ENCODE peak calls at places on chromosomes 3 and 15, in five cellular contexts. D, A, C, G and B are unnamed samples.

GRCh38 chr3:5082658-5083030 is 39.4 kb upstream of the ARL8B start:
- DNase-seq in D (no peak), A (no peak), C (no peak), G (no peak), B (no peak)

GRCh38 chr15:98737721-98738120 is 89.4 kb downstream of the IGF1R start:
- DNase-seq in D (no peak), A (no peak), C (no peak), G (no peak), B (no peak)

GRCh38 chr3:183396662-183397391 is 31.6 kb downstream of the MCF2L2 start:
- DNase-seq in D (no peak), A (no peak), C (no peak), G (no peak), B (no peak)

GRCh38 chr3:71725279-71725991 is at the start of gene EIF4E3:
- DNase-seq in D (peak; percentile 34), A (peak; percentile 17), C (peak; percentile 88), G (peak; percentile 51), B (peak; percentile 31)

GRCh38 chr15:86855307-86855706 is 775.6 kb downstream of the AGBL1 start:
- DNase-seq in D (peak; percentile 25), A (no peak), C (no peak), G (no peak), B (no peak)

GRCh38 chr3:143081844-143082778 is 37.5 kb upstream of the CHST2 start:
- DNase-seq in D (no peak), A (no peak), C (peak; percentile 76), G (no peak), B (peak; percentile 16)

GRCh38 chr15:41423979-41424659 is 7.2 kb downstream of the RTF1 start:
- DNase-seq in D (no peak), A (no peak), C (peak; percentile 65), G (no peak), B (no peak)

GRCh38 chr15:61228025-61228901 is 839 bp downstream of the RORA start:
- DNase-seq in D (peak; percentile 16), A (peak; percentile 13), C (peak; percentile 33), G (peak; percentile 36), B (no peak)

GRCh38 chr3:169945313-169945712 is 21.3 kb upstream of the SEC62 start:
- DNase-seq in D (no peak), A (no peak), C (peak; percentile 74), G (no peak), B (peak; percentile 75)

GRCh38 chr3:34856577-34856976 is 782.7 kb upstream of the ARPP21 start:
- DNase-seq in D (no peak), A (no peak), C (no peak), G (no peak), B (no peak)

GRCh38 chr3:33299395-33300081 is 22.3 kb downstream of the FBXL2 start:
- DNase-seq in D (peak; percentile 85), A (peak; percentile 32), C (no peak), G (no peak), B (no peak)

GRCh38 chr3:8755564-8756237 is 13.7 kb downstream of the OXTR start:
- DNase-seq in D (no peak), A (peak; percentile 20), C (no peak), G (no peak), B (no peak)
- TF ChIP-seq CTCF in D (peak; percentile 34), A (no peak), C (peak; percentile 20), G (no peak), B (no peak)

DNA sequence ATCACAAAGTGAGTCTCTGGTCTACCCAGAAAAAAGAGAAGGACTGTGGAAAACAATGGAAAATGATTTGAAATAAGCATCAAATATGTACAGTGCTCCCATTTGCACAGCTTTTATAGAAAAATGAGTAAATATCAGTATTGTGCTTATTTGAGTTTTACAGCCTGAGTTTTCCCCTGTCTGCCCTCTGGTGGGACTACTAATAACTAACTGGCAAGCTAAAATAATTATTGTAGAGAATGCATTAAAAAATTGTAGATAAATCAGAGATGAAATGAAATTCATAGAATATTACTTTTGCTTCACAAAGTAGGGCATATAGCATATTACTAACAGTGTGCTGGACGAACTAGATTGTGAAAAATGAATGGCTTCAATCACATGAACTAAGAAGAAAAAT is 287.1 kb downstream of the NAALADL2 start:
- DNase-seq in D (peak; percentile 10), A (peak; percentile 12), C (no peak), G (no peak), B (no peak)
- TF ChIP-seq CTCF in D (peak; percentile 37), A (peak; percentile 20), C (no peak), G (no peak), B (no peak)

GRCh38 chr3:141275511-141275910 is 43.9 kb downstream of the PXYLP1 start:
- DNase-seq in D (peak; percentile 12), A (no peak), C (no peak), G (no peak), B (no peak)

GRCh38 chr3:141275032-141275422 is 43.4 kb downstream of the PXYLP1 start:
- DNase-seq in D (peak; percentile 88), A (no peak), C (peak; percentile 49), G (no peak), B (peak; percentile 46)

GRCh38 chr3:141275973-141276372 is 44.3 kb downstream of the PXYLP1 start:
- DNase-seq in D (peak; percentile 98), A (peak; percentile 98), C (no peak), G (no peak), B (no peak)

GRCh38 chr3:141277451-141277850 is 45.8 kb downstream of the PXYLP1 start:
- DNase-seq in D (no peak), A (no peak), C (no peak), G (no peak), B (no peak)

GRCh38 chr3:141276398-141276797 is 44.8 kb downstream of the PXYLP1 start:
- DNase-seq in D (no peak), A (no peak), C (no peak), G (no peak), B (no peak)
- TF ChIP-seq CTCF in D (no peak), A (no peak), C (no peak), G (no peak), B (no peak)

DNA sequence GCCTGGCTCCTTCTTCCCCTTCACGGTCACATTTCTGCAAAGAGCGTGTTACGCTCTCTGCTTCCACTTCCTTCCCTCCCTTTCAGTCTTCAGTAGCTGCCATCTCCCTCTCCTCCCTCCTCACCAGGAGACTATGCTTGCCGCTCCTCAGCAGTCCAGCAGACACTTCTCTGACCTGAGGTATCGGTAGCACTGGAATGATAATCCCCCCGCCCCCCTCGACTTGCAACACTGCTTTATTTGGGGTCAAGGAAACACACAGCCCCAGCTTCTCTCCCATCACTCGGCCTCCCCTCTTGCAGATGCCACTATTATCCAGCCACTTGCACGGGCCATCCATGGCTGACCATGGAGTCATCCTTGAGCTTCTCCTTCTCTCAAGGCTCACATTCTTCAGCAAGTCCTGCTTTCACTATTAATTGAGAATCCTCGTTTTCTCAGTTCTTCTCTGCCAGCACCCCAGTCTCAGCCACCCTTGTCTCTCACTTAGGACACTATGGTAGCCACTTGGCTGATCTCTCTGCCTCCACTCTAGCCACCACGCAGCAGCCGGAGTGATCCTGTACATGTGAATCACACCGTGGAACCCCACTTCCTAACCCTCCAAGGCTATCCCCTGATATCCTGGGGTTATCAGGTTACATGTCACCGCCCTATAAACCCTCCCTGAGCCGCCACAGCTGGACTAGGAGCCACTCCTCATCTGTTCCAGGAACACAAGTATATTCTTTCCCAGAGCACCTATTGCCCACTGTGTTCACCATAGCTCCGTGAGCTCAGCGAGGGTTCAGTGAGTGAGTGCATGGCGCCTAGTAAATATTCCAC is 960 bp upstream of the PARP14 start:
- DNase-seq in D (no peak), A (peak; percentile 55), C (no peak), G (peak; percentile 31), B (no peak)
- TF ChIP-seq CTCF in D (no peak), A (no peak), C (no peak), G (no peak), B (peak; percentile 6)

GRCh38 chr3:188064831-188065493 is 89.0 kb upstream of the LPP start:
- DNase-seq in D (no peak), A (no peak), C (no peak), G (no peak), B (no peak)

GRCh38 chr3:188059346-188059745 is 94.6 kb upstream of the LPP start:
- DNase-seq in D (no peak), A (no peak), C (no peak), G (no peak), B (no peak)

GRCh38 chr3:188060436-188060835 is 93.5 kb upstream of the LPP start:
- DNase-seq in D (no peak), A (no peak), C (no peak), G (no peak), B (no peak)

GRCh38 chr3:188058569-188059184 is 95.3 kb upstream of the LPP start:
- DNase-seq in D (no peak), A (no peak), C (no peak), G (no peak), B (no peak)

DNA sequence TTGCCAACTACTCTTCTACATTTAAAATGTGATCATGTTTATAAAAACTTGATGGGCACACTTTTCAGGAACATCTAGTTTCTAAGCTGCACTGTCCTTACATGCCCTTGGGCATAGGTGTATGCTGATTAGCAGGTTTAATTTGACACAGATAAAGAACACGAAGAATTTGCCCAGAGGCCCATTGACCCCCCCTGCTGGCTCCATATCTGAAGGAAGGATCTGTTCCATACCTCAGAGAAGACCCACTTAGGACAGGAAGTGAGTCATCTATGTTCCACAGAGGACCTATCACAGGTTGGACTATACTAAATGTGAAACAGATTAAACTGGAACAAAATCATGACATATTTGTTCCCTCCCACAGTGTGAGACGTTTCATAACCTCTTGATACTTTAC is 92.8 kb upstream of the LPP start:
- DNase-seq in D (peak; percentile 84), A (peak; percentile 66), C (peak; percentile 22), G (peak; percentile 23), B (peak; percentile 87)
- TF ChIP-seq CTCF in D (peak; percentile 13), A (no peak), C (no peak), G (no peak), B (peak; percentile 25)

DNA sequence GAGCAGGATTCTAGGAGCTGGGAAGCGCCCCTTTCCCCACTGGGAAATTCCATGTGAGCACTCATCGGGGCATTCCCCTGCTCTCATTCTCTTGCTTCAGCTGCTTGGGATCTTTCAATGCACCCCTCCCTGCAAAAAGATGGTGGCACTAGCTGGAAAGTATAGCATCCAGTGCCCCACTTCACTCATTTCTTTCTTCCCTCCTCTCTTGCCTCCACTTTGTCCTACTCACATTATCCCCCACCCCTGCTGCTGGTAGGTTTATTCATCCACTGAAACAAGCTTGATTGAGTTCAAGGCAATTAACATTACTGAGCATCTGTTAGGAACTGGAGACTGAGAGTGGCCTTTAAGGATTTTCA is 84.8 kb upstream of the LIMD1 start:
- DNase-seq in D (no peak), A (no peak), C (no peak), G (no peak), B (no peak)
- TF ChIP-seq CTCF in D (no peak), A (no peak), C (no peak), G (no peak), B (no peak)

DNA sequence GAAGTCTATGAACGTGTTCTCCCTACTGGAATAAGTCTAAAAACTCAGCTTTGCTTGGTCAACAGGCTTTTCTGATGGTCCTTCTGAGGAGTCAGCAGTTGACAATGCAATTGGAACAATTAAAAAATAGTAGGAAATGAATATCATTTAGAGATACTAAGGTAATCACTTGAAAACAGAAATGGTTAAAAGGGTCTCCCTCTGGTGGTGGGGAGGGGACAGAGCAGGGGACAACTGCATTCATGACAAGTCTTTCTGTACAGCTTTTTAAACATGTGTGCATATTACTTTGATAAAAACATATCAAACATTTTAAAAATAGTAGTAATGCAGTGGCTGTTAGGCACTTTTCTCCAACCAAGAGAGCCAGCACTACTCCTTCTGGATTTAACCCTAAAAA is 119.9 kb upstream of the FHIT start:
- DNase-seq in D (peak; percentile 7), A (peak; percentile 32), C (peak; percentile 18), G (no peak), B (peak; percentile 53)
- TF ChIP-seq CTCF in D (peak; percentile 35), A (peak; percentile 47), C (peak; percentile 64), G (peak; percentile 13), B (peak; percentile 64)